ENCODE peak calls at places on chromosomes 5 and 9, in eight cellular contexts. V is HepG2, G is endothelial cell of umbilical vein, Z is spleen, K is sigmoid colon, Q is K562, J is esophagus muscularis mucosa, P is stomach. L is an unnamed sample. For H3K4me1, the result is how much of the 10 kb centered on the place peaks cover.

GRCh38 chr9:135216666-135217431 is 129.4 kb downstream of the OLFM1 start:
- DNase-seq in V (no peak), G (no peak), Z (peak), K (peak), Q (no peak), J (no peak), P (no peak), L (no peak)

GRCh38 chr9:135670721-135671590 is 7.8 kb downstream of the LCN9 start:
- DNase-seq in V (no peak), G (no peak), Z (peak), K (peak), Q (no peak), J (no peak), P (no peak), L (no peak)

GRCh38 chr9:94619012-94619411 is 20.3 kb downstream of the FBP1 start:
- DNase-seq in V (no peak), G (no peak), Z (no peak), K (no peak), Q (no peak), J (no peak), P (no peak), L (no peak)

GRCh38 chr9:134637241-134637640 is 4.4 kb upstream of the COL5A1 start:
- DNase-seq in V (no peak), G (no peak), Z (peak), K (peak), Q (no peak), J (no peak), P (no peak), L (no peak)

GRCh38 chr9:13942695-13943094 is 371.2 kb downstream of the NFIB start:
- DNase-seq in V (no peak), G (peak), Z (no peak), K (peak), Q (no peak), J (no peak), P (no peak), L (no peak)

GRCh38 chr9:35487066-35487465 is 2.8 kb upstream of the RUSC2 start:
- DNase-seq in V (no peak), G (no peak), Z (no peak), K (no peak), Q (no peak), J (no peak), P (no peak), L (no peak)

GRCh38 chr5:55816342-55816741 is 34.8 kb upstream of the IL31RA start:
- DNase-seq in V (no peak), G (no peak), Z (no peak), K (no peak), Q (no peak), J (no peak), P (no peak), L (no peak)

GRCh38 chr9:72997387-72997995 is 44.6 kb upstream of the ALDH1A1 start:
- DNase-seq in V (peak), G (peak), Z (no peak), K (no peak), Q (no peak), J (no peak), P (no peak), L (no peak)

GRCh38 chr5:16871746-16872339 is 64.2 kb downstream of the MYO10 start:
- DNase-seq in V (no peak), G (no peak), Z (no peak), K (no peak), Q (no peak), J (no peak), P (no peak), L (no peak)

GRCh38 chr9:121288874-121289553 is 21.1 kb downstream of the GSN start:
- DNase-seq in V (peak), G (peak), Z (peak), K (peak), Q (no peak), J (peak), P (peak), L (peak)

GRCh38 chr9:96599298-96599697 is 20.3 kb downstream of the CDC14B start:
- DNase-seq in V (no peak), G (no peak), Z (no peak), K (no peak), Q (no peak), J (no peak), P (no peak), L (no peak)

GRCh38 chr9:5949103-5949699 is 58.5 kb downstream of the MLANA start:
- DNase-seq in V (no peak), G (no peak), Z (no peak), K (no peak), Q (no peak), J (no peak), P (no peak), L (no peak)

GRCh38 chr9:4530375-4530774 is 40.1 kb downstream of the SLC1A1 start:
- DNase-seq in V (no peak), G (peak), Z (no peak), K (no peak), Q (no peak), J (no peak), P (no peak), L (no peak)

DNA sequence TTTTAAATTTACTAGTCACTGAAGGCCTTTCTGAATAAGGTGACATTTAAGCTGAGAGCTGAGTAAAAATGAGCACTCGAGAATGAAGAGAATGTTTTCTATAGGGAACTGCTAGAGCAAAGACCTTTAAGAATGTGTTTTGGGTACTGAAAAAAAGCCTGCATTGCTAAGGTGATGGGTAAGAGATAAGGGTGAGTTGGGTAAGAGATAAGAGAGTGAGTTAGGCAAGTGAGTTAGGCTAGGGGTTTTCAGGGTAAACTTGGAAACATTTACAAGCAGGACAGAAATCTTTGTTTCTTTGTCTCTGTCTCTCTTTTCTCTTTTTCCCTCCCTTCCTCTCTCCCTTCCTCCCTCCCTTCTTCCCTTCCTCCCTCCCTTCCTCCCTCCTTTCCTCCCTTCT is 5.6 kb downstream of the RAD23B start:
- DNase-seq in V (no peak), G (no peak), Z (no peak), K (no peak), Q (no peak), J (no peak), P (no peak), L (no peak)
- H3K4me1 ChIP-seq in V (half or more), G (under half), Z (half or more), K (under half), Q (under half), J (half or more), P (under half), L (under half)

GRCh38 chr9:137275203-137275936 is 2.2 kb upstream of the TOR4A start:
- DNase-seq in V (no peak), G (no peak), Z (peak), K (peak), Q (no peak), J (no peak), P (no peak), L (no peak)

GRCh38 chr9:137271696-137272076 is 5.8 kb upstream of the TOR4A start:
- DNase-seq in V (no peak), G (no peak), Z (peak), K (no peak), Q (peak), J (no peak), P (no peak), L (no peak)

GRCh38 chr9:137272241-137273094 is 5.1 kb upstream of the TOR4A start:
- DNase-seq in V (no peak), G (no peak), Z (peak), K (no peak), Q (no peak), J (no peak), P (no peak), L (no peak)

GRCh38 chr9:137273095-137273490 is 4.4 kb upstream of the TOR4A start:
- DNase-seq in V (no peak), G (no peak), Z (no peak), K (no peak), Q (peak), J (no peak), P (no peak), L (no peak)

GRCh38 chr9:137273616-137274320 is 3.8 kb upstream of the TOR4A start:
- DNase-seq in V (no peak), G (no peak), Z (peak), K (no peak), Q (peak), J (no peak), P (peak), L (no peak)
- TF ChIP-seq POLR2AphosphoS5 in V (no peak), G (no peak), Z (no peak), K (no peak), Q (no peak), J (no peak), P (no peak), L (no peak)

GRCh38 chr9:127991757-127992274 is 11.0 kb upstream of the EEIG1 start:
- DNase-seq in V (no peak), G (no peak), Z (no peak), K (no peak), Q (no peak), J (no peak), P (no peak), L (no peak)
- H3K27ac ChIP-seq in V (peak), G (no peak), Z (no peak), K (no peak), Q (no peak), J (no peak), P (no peak), L (peak)

GRCh38 chr5:87122171-87122977 is 145.3 kb upstream of the RASA1 start:
- DNase-seq in V (peak), G (no peak), Z (no peak), K (no peak), Q (no peak), J (no peak), P (no peak), L (no peak)

GRCh38 chr5:87121315-87122170 is 146.1 kb upstream of the RASA1 start:
- DNase-seq in V (peak), G (peak), Z (no peak), K (no peak), Q (no peak), J (no peak), P (no peak), L (no peak)

GRCh38 chr5:87116821-87117512 is 150.7 kb upstream of the RASA1 start:
- DNase-seq in V (no peak), G (no peak), Z (no peak), K (no peak), Q (no peak), J (no peak), P (no peak), L (no peak)

GRCh38 chr5:87119588-87119987 is 148.1 kb upstream of the RASA1 start:
- DNase-seq in V (no peak), G (no peak), Z (no peak), K (no peak), Q (no peak), J (no peak), P (no peak), L (no peak)

GRCh38 chr5:87120518-87121314 is 147.0 kb upstream of the RASA1 start:
- DNase-seq in V (no peak), G (peak), Z (no peak), K (no peak), Q (no peak), J (no peak), P (no peak), L (no peak)
- H3K4me1 ChIP-seq in V (under half), G (under half), Z (under half), K (under half), Q (under half), J (under half), P (under half), L (under half)

GRCh38 chr5:107134931-107135330 is 535.8 kb downstream of the EFNA5 start:
- DNase-seq in V (no peak), G (peak), Z (no peak), K (no peak), Q (no peak), J (no peak), P (no peak), L (no peak)
- TF ChIP-seq POLR2AphosphoS5 in V (no peak), G (no peak), Z (no peak), K (no peak), Q (no peak), J (no peak), P (no peak), L (no peak)

GRCh38 chr9:89999534-90000370 is 394.9 kb downstream of the GADD45G start:
- DNase-seq in V (peak), G (no peak), Z (peak), K (peak), Q (no peak), J (no peak), P (peak), L (no peak)
- H3K27ac ChIP-seq in V (peak), G (no peak), Z (peak), K (peak), Q (no peak), J (peak), P (peak), L (peak)

GRCh38 chr5:128775537-128775936 is 189.8 kb upstream of the SLC27A6 start:
- DNase-seq in V (no peak), G (no peak), Z (no peak), K (no peak), Q (no peak), J (no peak), P (no peak), L (no peak)
- H3K4me1 ChIP-seq in V (under half), G (under half), Z (under half), K (under half), Q (under half), J (under half), P (under half), L (under half)

GRCh38 chr9:98341157-98342102 is 86.0 kb upstream of the TBC1D2 start:
- DNase-seq in V (no peak), G (peak), Z (no peak), K (no peak), Q (peak), J (peak), P (no peak), L (no peak)
- TF ChIP-seq POLR2AphosphoS5 in V (no peak), G (peak), Z (peak), K (no peak), Q (no peak), J (no peak), P (no peak), L (no peak)

L was measured in breast epithelium.